ENCODE peak calls at places on chromosomes 11 and 22, in five cellular contexts. Z, R, W, J and S are unnamed samples.

GRCh38 chr11:10267821-10268220 is 26.2 kb downstream of the SBF2 start:
- DNase-seq in R (no peak), J (no peak), Z (no peak), W (no peak), S (no peak)

GRCh38 chr11:76293189-76293631 is 86.9 kb upstream of the WNT11 start:
- DNase-seq in J (no peak), W (no peak), Z (no peak), R (no peak), S (no peak)

GRCh38 chr11:121112498-121113455 is 11.7 kb downstream of the TECTA start:
- DNase-seq in Z (peak), R (peak), J (peak), W (peak), S (peak)

GRCh38 chr11:44575288-44575672 is 9.8 kb downstream of the CD82 start:
- DNase-seq in R (no peak), J (no peak), W (no peak), Z (no peak), S (no peak)

GRCh38 chr22:19179472-19180048 is 1.0 kb upstream of the SLC25A1 start:
- DNase-seq in Z (peak), J (peak), W (peak), R (peak), S (peak)

GRCh38 chr11:829946-830294 is 2.2 kb downstream of the CRACR2B start:
- DNase-seq in R (no peak), J (no peak), Z (no peak), W (no peak), S (no peak)

GRCh38 chr11:8828580-8829358 is 82.2 kb upstream of the AKIP1 start:
- DNase-seq in W (no peak), R (no peak), J (no peak), Z (no peak), S (no peak)

GRCh38 chr22:37433786-37434185 is 6.5 kb upstream of the ELFN2 start:
- DNase-seq in J (no peak), Z (no peak), R (no peak), W (no peak), S (no peak)

GRCh38 chr11:92424281-92424680 is 199.7 kb downstream of the FAT3 start:
- DNase-seq in J (no peak), R (no peak), W (no peak), Z (no peak), S (no peak)